ENCODE peak calls at places on chromosomes 16 and 17, in six cellular contexts. F is AG09309; B is mesothelial cell of epicardium; H is A549; X is CD4-positive, alpha-beta T cell; O is astrocyte of the cerebellum. L is an unnamed sample.

GRCh38 chr17:61551255-61551742 is 39.7 kb downstream of the NACA2 start:
- DNase-seq in F (no peak), B (no peak), H (peak; percentile 68), X (no peak), O (peak; percentile 48), L (no peak)

GRCh38 chr16:81174644-81175324 is 63.7 kb upstream of the BCO1 start:
- DNase-seq in F (no peak), B (no peak), H (peak; percentile 72), X (no peak), O (no peak), L (no peak)

GRCh38 chr16:88633684-88634140 is 4.7 kb upstream of the IL17C start:
- DNase-seq in F (no peak), B (no peak), H (peak; percentile 68), X (peak; percentile 35), O (no peak), L (no peak)

GRCh38 chr17:4269915-4270314 is 6.1 kb upstream of the ANKFY1 start:
- DNase-seq in F (no peak), B (no peak), H (no peak), X (no peak), O (no peak), L (no peak)

GRCh38 chr17:2090804-2091534 is 36.1 kb downstream of the HIC1 start:
- DNase-seq in F (peak; percentile 89), B (peak; percentile 49), H (peak; percentile 51), X (no peak), O (peak; percentile 90), L (no peak)

GRCh38 chr16:90020838-90021382 is 1.7 kb upstream of the DBNDD1 start:
- DNase-seq in F (no peak), B (no peak), H (no peak), X (no peak), O (no peak), L (no peak)

GRCh38 chr17:72492494-72492893 is 371.7 kb downstream of the SOX9 start:
- DNase-seq in F (no peak), B (no peak), H (no peak), X (no peak), O (no peak), L (no peak)

GRCh38 chr17:41620583-41621434 is 3.6 kb downstream of the KRT17 start:
- DNase-seq in F (no peak), B (no peak), H (no peak), X (no peak), O (no peak), L (no peak)

GRCh38 chr17:54920819-54921218 is 20.2 kb downstream of the TOM1L1 start:
- DNase-seq in F (no peak), B (no peak), H (no peak), X (no peak), O (no peak), L (no peak)

GRCh38 chr17:9817086-9817485 is 4.8 kb downstream of the GSG1L2 start:
- DNase-seq in F (no peak), B (no peak), H (peak; percentile 76), X (no peak), O (peak; percentile 18), L (no peak)

GRCh38 chr16:71904239-71904638 is 8.9 kb downstream of the IST1 start:
- DNase-seq in F (no peak), B (no peak), H (no peak), X (no peak), O (no peak), L (no peak)

GRCh38 chr17:49327835-49328784 is 33.9 kb downstream of the ZNF652 start:
- DNase-seq in F (no peak), B (no peak), H (no peak), X (no peak), O (peak; percentile 42), L (no peak)

GRCh38 chr16:351804-352520 is 561 bp downstream of the AXIN1 start:
- DNase-seq in F (no peak), B (no peak), H (no peak), X (no peak), O (no peak), L (no peak)

GRCh38 chr17:65848751-65849150 is 287.3 kb upstream of the AXIN2 start:
- DNase-seq in F (no peak), B (no peak), H (no peak), X (no peak), O (no peak), L (no peak)

GRCh38 chr16:1613240-1613639 is 1.1 kb downstream of the CRAMP1 start:
- DNase-seq in F (no peak), B (no peak), H (no peak), X (no peak), O (no peak), L (no peak)

GRCh38 chr16:75265911-75266701 is 14.7 kb upstream of the BCAR1 start:
- DNase-seq in F (no peak), B (no peak), H (peak; percentile 77), X (no peak), O (no peak), L (no peak)

GRCh38 chr16:49557070-49557446 is 183.5 kb downstream of the C16orf78 start:
- DNase-seq in F (no peak), B (no peak), H (no peak), X (no peak), O (no peak), L (no peak)

GRCh38 chr17:48047113-48047740 is 932 bp upstream of the NFE2L1 start:
- DNase-seq in F (no peak), B (no peak), H (peak; percentile 26), X (no peak), O (no peak), L (no peak)

GRCh38 chr17:42312285-42313130 is 24.2 kb downstream of the STAT5A start:
- DNase-seq in F (no peak), B (peak; percentile 65), H (peak; percentile 77), X (peak; percentile 70), O (peak; percentile 45), L (no peak)

GRCh38 chr17:83062011-83062817 is 17.2 kb upstream of the METRNL start:
- DNase-seq in F (no peak), B (peak; percentile 8), H (no peak), X (no peak), O (no peak), L (no peak)

GRCh38 chr17:3818786-3819185 is 17.8 kb upstream of the ITGAE start:
- DNase-seq in F (no peak), B (no peak), H (no peak), X (no peak), O (no peak), L (no peak)

DNA sequence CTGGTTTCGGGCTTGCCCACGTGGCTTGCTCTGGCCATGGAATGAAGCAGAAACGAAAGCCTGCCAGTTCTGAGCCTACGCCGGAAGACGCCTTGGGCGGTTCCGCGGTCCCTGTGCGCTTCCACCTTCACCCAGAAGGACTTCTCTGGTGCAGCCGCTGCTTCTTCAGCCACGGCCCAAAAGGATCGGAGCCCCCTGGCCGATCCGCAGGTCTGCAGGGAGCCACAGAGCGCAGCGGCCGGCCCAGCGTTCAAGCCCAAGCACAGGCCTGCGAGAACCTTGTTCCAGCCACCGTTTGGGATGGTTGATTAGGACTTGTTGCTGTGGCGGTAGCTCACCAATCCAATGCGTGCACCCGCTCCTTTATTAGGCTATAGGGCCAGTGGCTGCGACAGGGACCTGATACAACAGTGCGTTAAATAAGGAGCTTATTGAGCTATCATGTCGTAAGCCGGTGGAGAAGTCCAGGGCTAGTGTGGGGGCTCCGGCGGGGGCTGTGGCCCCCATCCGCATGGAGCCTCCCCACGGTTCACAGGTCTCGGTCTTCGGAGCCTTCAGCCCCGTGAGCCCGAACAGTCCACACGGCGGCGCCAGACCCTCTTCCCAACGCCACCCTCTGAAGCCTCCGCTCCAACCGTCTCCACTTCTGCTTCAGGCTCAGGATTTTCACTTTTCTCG is 10.2 kb upstream of the MPP2 start:
- DNase-seq in F (no peak), B (no peak), H (peak; percentile 43), X (peak; percentile 27), O (no peak), L (no peak)
- TF ChIP-seq CTCF in F (peak; percentile 56), B (no peak), H (peak; percentile 25), X (peak; percentile 55), O (peak; percentile 66), L (peak; percentile 73)

GRCh38 chr16:10180771-10181163 is 1.5 kb downstream of the GRIN2A start:
- DNase-seq in F (no peak), B (peak; percentile 46), H (peak; percentile 17), X (no peak), O (no peak), L (no peak)
- TF ChIP-seq CTCF in F (peak; percentile 40), B (peak; percentile 57), H (peak; percentile 12), X (no peak), O (peak; percentile 53), L (peak; percentile 62)

DNA sequence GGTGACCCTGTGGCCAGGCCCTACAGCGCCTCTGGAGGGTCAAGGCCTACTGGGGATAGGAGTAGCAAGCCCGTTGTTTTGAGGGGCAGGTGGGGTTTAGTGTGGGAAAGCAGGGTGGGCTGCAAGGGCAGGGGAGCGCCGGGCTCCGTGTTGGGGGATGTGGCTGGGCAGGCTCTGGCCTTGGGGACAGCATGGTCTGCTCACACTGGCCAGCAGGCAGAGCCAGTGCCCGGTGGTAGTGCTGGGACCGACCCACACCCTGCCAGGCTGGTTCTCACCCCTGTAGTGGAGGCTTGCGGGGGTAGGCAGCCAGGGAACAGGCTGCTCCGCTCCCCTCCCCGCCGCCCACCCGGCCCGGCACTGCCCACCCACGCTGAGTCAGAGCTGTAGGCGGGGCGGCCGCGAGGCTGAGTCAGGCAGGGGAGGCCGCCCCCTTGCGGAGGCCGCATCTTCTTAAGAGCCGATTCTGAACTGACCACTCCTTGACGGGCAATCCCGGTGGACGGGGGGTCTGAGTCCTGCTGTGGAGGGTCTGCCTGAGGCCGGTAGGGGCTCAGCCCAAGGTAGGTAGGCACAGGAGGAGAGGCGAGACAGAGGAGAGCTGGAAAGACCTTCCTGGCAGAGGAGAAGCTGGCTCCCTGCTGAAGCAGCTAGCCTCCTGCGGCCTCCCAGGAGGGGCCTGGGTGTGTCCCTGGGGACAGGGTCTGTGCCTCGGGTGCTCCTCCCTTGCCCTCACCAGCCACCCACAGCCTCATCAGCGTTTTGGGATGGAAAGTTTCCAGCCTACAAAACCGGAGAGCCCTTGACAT is 62.4 kb downstream of the BAIAP2 start:
- DNase-seq in F (peak; percentile 29), B (peak; percentile 77), H (peak; percentile 82), X (peak; percentile 26), O (peak; percentile 60), L (no peak)
- TF ChIP-seq CTCF in F (peak; percentile 71), B (peak; percentile 68), H (peak; percentile 90), X (peak; percentile 38), O (peak; percentile 76), L (peak; percentile 44)

GRCh38 chr16:56610609-56611111 is 2.3 kb downstream of the MT2A start:
- DNase-seq in F (peak; percentile 60), B (no peak), H (no peak), X (no peak), O (no peak), L (no peak)
- TF ChIP-seq CTCF in F (no peak), B (no peak), H (no peak), X (no peak), O (no peak), L (no peak)